ENCODE peak calls at places on chromosomes 5 and 9, in seven cellular contexts. L is cardiac fibroblast, V is MCF 10A, P is coronary artery, H is heart left ventricle, O is nephron progenitor cell, Q is type B pancreatic cell. R is an unnamed sample.

GRCh38 chr5:95519151-95519550 is 35.6 kb downstream of the SKIC3 start:
- DNase-seq in H (no peak), O (no peak), Q (no peak), V (no peak), P (no peak), L (no peak), R (no peak)

GRCh38 chr5:26757941-26758340 is 280.4 kb downstream of the CDH9 start:
- DNase-seq in V (peak; percentile 18), O (no peak), Q (no peak), L (no peak), H (no peak), P (no peak), R (no peak)

GRCh38 chr9:129301941-129302340 is 123.9 kb upstream of the IER5L start:
- DNase-seq in P (no peak), V (no peak), Q (no peak), L (no peak), O (no peak), H (no peak), R (no peak)

GRCh38 chr9:68496356-68496755 is 44.3 kb downstream of the TMEM252 start:
- DNase-seq in Q (no peak), V (no peak), P (no peak), O (no peak), L (no peak), H (no peak), R (no peak)

GRCh38 chr5:164303646-164304225 is 798.3 kb downstream of the MAT2B start:
- DNase-seq in V (peak; percentile 17), L (peak; percentile 6), P (no peak), H (no peak), O (no peak), Q (no peak), R (no peak)

GRCh38 chr5:151086905-151087360 is 6.1 kb upstream of the TNIP1 start:
- DNase-seq in O (no peak), P (no peak), V (peak; percentile 65), Q (no peak), L (no peak), H (no peak), R (peak; percentile 76)

GRCh38 chr5:93621340-93621872 is 38.4 kb downstream of the NR2F1 start:
- DNase-seq in V (no peak), H (peak; percentile 77), P (peak; percentile 83), O (peak; percentile 81), Q (peak; percentile 80), L (peak; percentile 70), R (peak; percentile 82)

GRCh38 chr9:135254176-135255032 is 166.9 kb downstream of the OLFM1 start:
- DNase-seq in Q (no peak), P (no peak), H (no peak), L (no peak), O (no peak), V (no peak), R (no peak)

GRCh38 chr5:98605010-98605425 is 168.4 kb upstream of the RGMB start:
- DNase-seq in V (no peak), H (no peak), Q (no peak), O (no peak), L (no peak), P (no peak), R (no peak)

GRCh38 chr9:91943876-91944470 is 6.1 kb downstream of the ROR2 start:
- DNase-seq in H (no peak), V (peak; percentile 80), Q (no peak), L (peak; percentile 39), O (no peak), P (no peak), R (no peak)

GRCh38 chr9:18296702-18297531 is 177.0 kb upstream of the ADAMTSL1 start:
- DNase-seq in Q (no peak), O (no peak), P (no peak), V (peak; percentile 8), H (no peak), L (peak; percentile 55), R (no peak)

GRCh38 chr5:65820373-65820772 is 98.4 kb downstream of the NLN start:
- DNase-seq in L (no peak), Q (no peak), V (no peak), O (no peak), H (no peak), P (no peak), R (no peak)

GRCh38 chr5:96177303-96177869 is 215.7 kb upstream of the ELL2 start:
- DNase-seq in V (peak; percentile 15), O (no peak), L (peak; percentile 80), H (no peak), P (no peak), Q (no peak), R (peak; percentile 55)

GRCh38 chr9:4497395-4497794 is 7.1 kb downstream of the SLC1A1 start:
- DNase-seq in Q (no peak), O (no peak), H (no peak), P (no peak), V (no peak), L (no peak), R (no peak)

GRCh38 chr5:100706796-100707195 is 171.6 kb downstream of the FAM174A start:
- DNase-seq in H (no peak), P (no peak), L (peak; percentile 56), Q (no peak), O (no peak), V (peak; percentile 58), R (no peak)

GRCh38 chr9:81474125-81474524 is 215.2 kb downstream of the TLE1 start:
- DNase-seq in Q (no peak), H (no peak), P (no peak), V (no peak), L (no peak), O (no peak), R (no peak)

GRCh38 chr9:107410045-107410819 is 79.3 kb downstream of the KLF4 start:
- DNase-seq in Q (no peak), L (no peak), P (no peak), V (no peak), O (no peak), H (no peak), R (no peak)

GRCh38 chr9:18478517-18479361 is 4.8 kb downstream of the ADAMTSL1 start:
- DNase-seq in L (peak; percentile 50), Q (no peak), V (peak; percentile 26), H (no peak), P (no peak), O (no peak), R (no peak)

GRCh38 chr9:105363842-105364241 is 84.0 kb upstream of the FSD1L start:
- DNase-seq in V (no peak), L (no peak), O (no peak), Q (no peak), H (no peak), P (no peak), R (no peak)

GRCh38 chr5:31235381-31235780 is 41.9 kb downstream of the CDH6 start:
- DNase-seq in L (no peak), Q (no peak), O (no peak), P (no peak), H (no peak), V (no peak), R (no peak)

GRCh38 chr9:130461218-130461630 is 16.5 kb downstream of the ASS1 start:
- DNase-seq in Q (no peak), L (peak; percentile 48), P (no peak), O (peak; percentile 91), H (peak; percentile 47), V (peak; percentile 57), R (peak; percentile 67)

GRCh38 chr5:57097526-57097925 is 76.3 kb upstream of the GPBP1 start:
- DNase-seq in O (no peak), P (no peak), H (no peak), Q (no peak), L (no peak), V (no peak), R (no peak)

GRCh38 chr5:57094753-57095683 is 78.8 kb upstream of the GPBP1 start:
- DNase-seq in Q (no peak), O (no peak), L (peak; percentile 7), V (peak; percentile 40), H (no peak), P (no peak), R (peak; percentile 44)
- TF ChIP-seq CTCF in Q (peak; percentile 33), O (no peak), L (no peak), V (no peak), H (no peak), P (no peak), R (peak; percentile 33)

GRCh38 chr5:115605436-115605835 is 3.2 kb upstream of the TICAM2 start:
- DNase-seq in P (no peak), H (no peak), Q (no peak), L (no peak), V (no peak), O (no peak), R (no peak)

GRCh38 chr5:115599924-115600323 is 2.4 kb downstream of the TICAM2 start:
- DNase-seq in O (no peak), P (no peak), H (no peak), Q (no peak), L (peak; percentile 40), V (no peak), R (no peak)

GRCh38 chr5:115601709-115602584 is at the start of gene TICAM2:
- DNase-seq in L (peak; percentile 63), P (peak; percentile 79), Q (peak; percentile 71), V (no peak), O (peak; percentile 60), H (peak; percentile 76), R (peak; percentile 49)

GRCh38 chr5:115600771-115601170 is 1.5 kb downstream of the TICAM2 start:
- DNase-seq in P (no peak), O (no peak), V (no peak), Q (no peak), H (no peak), L (no peak), R (no peak)

DNA sequence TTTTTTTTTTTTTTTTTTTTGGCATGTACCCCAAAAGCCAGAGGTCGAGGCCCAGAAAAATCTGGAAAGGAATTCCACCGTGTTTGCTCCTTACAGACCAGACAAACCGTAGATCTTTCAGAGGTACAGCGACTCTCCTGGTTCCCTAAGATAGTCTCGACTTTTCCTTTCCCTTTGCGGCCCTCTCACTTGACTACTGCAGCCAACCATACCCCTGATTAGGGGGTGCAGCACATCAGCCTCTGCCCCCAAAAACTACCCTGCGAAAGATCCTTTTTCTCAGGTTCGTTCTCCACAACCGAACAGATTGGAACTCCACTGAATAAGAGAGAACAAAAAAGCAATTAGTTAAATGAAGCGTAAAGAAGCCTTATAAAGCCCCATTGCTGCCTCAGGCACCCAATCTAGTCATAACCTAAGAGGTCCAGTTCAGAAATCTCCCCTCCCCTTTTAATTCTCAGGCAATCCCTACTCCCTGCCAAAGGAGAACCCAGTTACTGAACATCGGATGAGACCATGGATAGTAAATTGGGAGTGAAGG is 376 bp upstream of the TICAM2 start:
- DNase-seq in V (no peak), Q (no peak), L (no peak), O (no peak), P (no peak), H (no peak), R (no peak)
- TF ChIP-seq CTCF in V (no peak), Q (no peak), L (no peak), O (no peak), P (no peak), H (no peak), R (no peak)

DNA sequence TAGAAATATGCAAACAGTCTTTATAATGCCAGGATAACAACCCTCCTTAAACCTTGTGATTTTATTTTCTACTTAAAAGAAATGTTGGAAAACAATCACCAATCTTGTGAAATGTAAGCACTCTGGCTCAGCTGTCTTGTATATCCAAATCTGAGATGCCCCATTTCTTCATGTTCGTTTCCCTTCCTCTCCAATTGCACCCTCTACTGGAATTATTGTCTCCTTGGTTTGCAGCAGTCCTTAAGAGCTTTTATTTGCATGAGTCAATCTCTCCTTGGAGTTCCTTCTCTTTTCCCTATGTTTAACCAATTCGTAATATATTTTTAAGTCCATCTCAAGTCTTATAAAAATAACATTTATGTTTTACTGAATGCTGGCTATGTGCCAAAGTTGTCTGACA is 362.0 kb upstream of the CDH10 start:
- DNase-seq in O (no peak), P (no peak), Q (no peak), H (no peak), V (peak; percentile 70), L (peak; percentile 0), R (no peak)
- TF ChIP-seq CTCF in O (peak; percentile 31), P (no peak), Q (peak; percentile 70), H (no peak), V (peak; percentile 44), L (no peak), R (no peak)

GRCh38 chr9:292915-293314 is 78.2 kb downstream of the DOCK8 start:
- DNase-seq in V (peak; percentile 3), Q (no peak), P (no peak), L (no peak), H (no peak), O (no peak), R (no peak)
- TF ChIP-seq CTCF in V (no peak), Q (peak; percentile 44), P (no peak), L (no peak), H (no peak), O (no peak), R (no peak)

R was measured in Calu3.